ENCODE peak calls at places on chromosome 20, in eight cellular contexts. U, D, Q, R, G, K, C and O are unnamed samples.

GRCh38 chr20:58497911-58498310 is 17.3 kb downstream of the APCDD1L start:
- DNase-seq in Q (no peak), G (no peak), D (no peak), U (no peak), C (no peak), R (no peak), K (no peak), O (no peak)

GRCh38 chr20:61643631-61644386 is 391.7 kb downstream of the CDH4 start:
- DNase-seq in K (no peak), C (no peak), U (no peak), G (no peak), D (no peak), Q (no peak), R (no peak), O (no peak)

GRCh38 chr20:8155229-8155628 is 23.2 kb downstream of the PLCB1 start:
- DNase-seq in D (no peak), K (no peak), U (no peak), C (no peak), Q (no peak), G (no peak), R (no peak), O (no peak)

GRCh38 chr20:49699200-49699992 is 14.3 kb downstream of the B4GALT5 start:
- DNase-seq in U (peak; percentile 64), R (peak; percentile 31), G (no peak), D (no peak), K (no peak), Q (peak; percentile 81), C (no peak), O (peak; percentile 93)

GRCh38 chr20:32004963-32005362 is 5.3 kb upstream of the CCM2L start:
- DNase-seq in G (no peak), K (no peak), D (no peak), R (no peak), C (peak; percentile 13), U (peak; percentile 35), Q (no peak), O (no peak)

GRCh38 chr20:35561671-35562070 is 19.8 kb downstream of the ERGIC3 start:
- DNase-seq in C (no peak), D (peak; percentile 52), G (no peak), Q (no peak), U (no peak), R (no peak), K (no peak), O (no peak)

GRCh38 chr20:39878809-39879208 is 810.2 kb downstream of the MAFB start:
- DNase-seq in R (no peak), U (no peak), G (no peak), K (no peak), Q (peak; percentile 47), D (no peak), C (no peak), O (peak; percentile 68)

GRCh38 chr20:50528804-50529351 is 18.7 kb downstream of the PTPN1 start:
- DNase-seq in R (no peak), Q (peak; percentile 64), K (no peak), C (no peak), U (no peak), D (no peak), G (no peak), O (no peak)

GRCh38 chr20:57440678-57441509 is 49.7 kb downstream of the RBM38 start:
- DNase-seq in R (peak; percentile 54), K (no peak), Q (no peak), G (peak; percentile 65), U (no peak), C (no peak), D (peak; percentile 53), O (no peak)

GRCh38 chr20:20837574-20838021 is 125.2 kb upstream of the RALGAPA2 start:
- DNase-seq in D (peak; percentile 60), U (peak; percentile 25), C (peak; percentile 38), R (peak; percentile 74), K (no peak), Q (peak; percentile 6), G (peak; percentile 77), O (no peak)

GRCh38 chr20:23179766-23180403 is 93.8 kb upstream of the CD93 start:
- DNase-seq in C (no peak), K (no peak), D (no peak), G (no peak), U (peak; percentile 45), R (no peak), Q (no peak), O (no peak)

GRCh38 chr20:3678198-3678597 is 3.6 kb downstream of the ADAM33 start:
- DNase-seq in C (no peak), D (no peak), G (no peak), U (no peak), K (no peak), Q (no peak), R (no peak), O (no peak)

GRCh38 chr20:63094767-63095499 is 88.2 kb upstream of the BHLHE23 start:
- DNase-seq in U (no peak), R (no peak), Q (no peak), D (peak; percentile 17), K (no peak), G (no peak), C (no peak), O (no peak)

GRCh38 chr20:14830466-14830865 is 493.1 kb upstream of the FLRT3 start:
- DNase-seq in K (peak; percentile 89), C (no peak), Q (no peak), G (no peak), D (no peak), U (no peak), R (no peak), O (no peak)

GRCh38 chr20:57372157-57372556 is 19.0 kb upstream of the RBM38 start:
- DNase-seq in K (no peak), U (no peak), C (no peak), D (no peak), G (no peak), R (no peak), Q (no peak), O (no peak)

GRCh38 chr20:22248052-22248667 is 336.2 kb downstream of the FOXA2 start:
- DNase-seq in K (no peak), G (peak; percentile 65), R (peak; percentile 36), Q (no peak), C (no peak), D (no peak), U (no peak), O (no peak)

GRCh38 chr20:24446811-24447210 is 22.6 kb upstream of the SYNDIG1 start:
- DNase-seq in U (no peak), G (no peak), C (no peak), Q (no peak), R (no peak), D (no peak), K (no peak), O (no peak)

GRCh38 chr20:25491446-25492038 is 84.1 kb downstream of the GINS1 start:
- DNase-seq in D (no peak), Q (no peak), K (no peak), U (no peak), C (no peak), G (no peak), R (no peak), O (no peak)

GRCh38 chr20:10922521-10922920 is 248.7 kb upstream of the JAG1 start:
- DNase-seq in Q (no peak), D (no peak), K (no peak), G (no peak), U (no peak), C (no peak), R (no peak), O (no peak)

GRCh38 chr20:44089987-44090674 is 96.9 kb downstream of the JPH2 start:
- DNase-seq in U (peak; percentile 73), D (no peak), C (peak; percentile 61), G (no peak), R (peak; percentile 44), Q (peak; percentile 51), K (peak; percentile 57), O (peak; percentile 89)

DNA sequence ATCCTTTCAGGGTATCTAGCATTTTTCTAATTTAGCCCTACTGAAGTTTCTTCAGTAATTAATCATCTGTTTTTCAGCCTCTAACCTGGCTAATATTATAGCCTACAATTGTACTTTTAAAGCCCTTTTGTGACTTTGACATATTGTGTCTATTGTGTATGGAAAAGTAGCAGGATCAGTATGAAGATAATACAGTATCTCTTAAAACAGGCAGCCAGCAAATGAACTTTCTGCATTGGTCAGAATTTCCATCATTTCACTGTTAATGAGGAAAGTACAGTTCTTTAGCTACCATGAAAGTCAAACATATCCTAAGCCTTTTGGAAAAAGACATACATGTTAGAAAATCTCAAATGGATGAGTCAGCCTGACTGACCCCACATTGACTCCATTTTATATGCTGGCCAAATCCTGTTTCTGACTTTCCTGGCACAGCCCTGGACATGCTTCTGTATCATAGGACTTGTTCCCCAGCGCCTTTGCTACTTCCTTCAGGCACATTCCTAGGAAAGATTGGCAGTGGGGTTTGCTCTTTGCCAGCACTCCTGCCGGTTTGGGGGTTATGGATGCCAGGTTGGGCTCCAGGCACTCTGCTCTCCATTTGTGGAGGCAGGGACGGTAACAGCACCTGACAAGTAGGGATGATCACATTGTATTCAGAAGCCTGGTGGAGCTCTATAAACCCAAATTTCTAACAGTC is 43.6 kb downstream of the TOP1 start:
- DNase-seq in G (no peak), Q (peak; percentile 88), R (peak; percentile 51), U (peak; percentile 73), C (no peak), D (no peak), K (no peak), O (peak; percentile 81)
- H2AFZ ChIP-seq in G (no peak overlapping the region), Q (no peak overlapping the region), R (no peak overlapping the region), U (no peak overlapping the region), C (no peak overlapping the region), D (no peak overlapping the region), K (no peak overlapping the region), O (no peak overlapping the region)

DNA sequence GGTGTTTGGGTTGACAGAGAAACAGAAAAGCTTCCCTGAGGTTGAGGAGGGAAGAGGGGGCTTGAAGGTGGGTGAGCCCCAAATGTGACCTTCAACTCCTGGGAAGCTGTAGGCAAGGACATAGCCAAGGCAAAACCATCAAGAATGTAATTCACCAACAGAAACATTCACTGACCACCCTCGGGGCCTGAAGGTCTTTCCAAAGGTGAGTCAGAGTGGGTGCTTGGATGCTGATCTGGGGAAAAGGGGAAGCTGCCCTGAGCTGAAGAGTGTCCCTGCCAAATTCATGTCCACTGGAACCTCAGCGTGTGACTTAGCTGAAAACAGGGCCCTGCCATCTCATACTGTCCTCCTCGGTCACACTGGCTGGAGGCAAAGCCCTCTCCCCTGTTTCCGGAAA is 234.2 kb upstream of the SULF2 start:
- DNase-seq in Q (peak; percentile 61), R (no peak), G (no peak), U (no peak), K (no peak), C (no peak), D (no peak), O (no peak)
- H2AFZ ChIP-seq in Q (no peak overlapping the region), R (no peak overlapping the region), G (no peak overlapping the region), U (no peak overlapping the region), K (no peak overlapping the region), C (no peak overlapping the region), D (no peak overlapping the region), O (no peak overlapping the region)

DNA sequence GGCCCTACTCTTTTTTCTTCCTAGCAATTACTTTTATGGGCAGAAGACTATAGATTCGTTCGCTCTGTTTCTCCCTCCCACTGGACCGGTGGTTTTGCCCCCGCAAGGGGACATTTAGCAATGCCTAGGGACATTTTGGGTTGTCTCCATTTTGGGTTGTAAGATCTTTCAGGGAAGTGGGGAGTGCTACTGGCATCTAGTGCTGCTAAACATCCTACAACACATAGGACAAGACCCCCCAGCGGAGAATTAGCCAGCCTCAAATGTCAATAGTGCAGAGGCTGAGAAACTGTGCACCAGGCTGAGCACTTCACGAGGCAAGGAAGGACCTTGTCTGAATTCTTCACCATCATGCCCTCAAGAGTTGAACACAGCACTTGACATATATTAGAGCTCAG is 4.8 kb upstream of the ZMYND8 start:
- DNase-seq in K (no peak), U (no peak), R (no peak), Q (no peak), D (no peak), C (no peak), G (no peak), O (no peak)
- H2AFZ ChIP-seq in K (peak overlapping the region; percentile 98), U (no peak overlapping the region), R (peak overlapping the region; percentile 54), Q (peak overlapping the region; percentile 63), D (no peak overlapping the region), C (no peak overlapping the region), G (no peak overlapping the region), O (peak overlapping the region; percentile 40)

GRCh38 chr20:215796-216195 is 11.3 kb upstream of the DEFB129 start:
- DNase-seq in R (no peak), G (no peak), K (no peak), C (no peak), U (no peak), Q (no peak), D (no peak), O (no peak)
- H2AFZ ChIP-seq in R (no peak overlapping the region), G (no peak overlapping the region), K (no peak overlapping the region), C (no peak overlapping the region), U (no peak overlapping the region), Q (no peak overlapping the region), D (no peak overlapping the region), O (no peak overlapping the region)